ENCODE peak calls at places on chromosomes 13 and 19, in ten cellular contexts. One of them, this sample, is unnamed.

GRCh38 chr19:2636897-2637683 is 65.4 kb downstream of the GNG7 start:
- DNase-seq in activated naive CD4-positive, alpha-beta T cell: peak; percentile 65
- DNase-seq in central memory CD4-positive, alpha-beta T cell: peak; percentile 60
- DNase-seq in fibroblast of the conjunctiva: peak; percentile 6
- DNase-seq in G401: peak; percentile 55
- DNase-seq in posterior cingulate gyrus: peak; percentile 90
- DNase-seq in AML-193: no peak
- DNase-seq in GM18507: peak; percentile 71
- DNase-seq in cardiac muscle cell: peak; percentile 62
- DNase-seq in GM04503: no peak
- DNase-seq in this sample: peak; percentile 69

GRCh38 chr19:50568321-50569022 is at the start of gene LRRC4B:
- DNase-seq in G401: peak; percentile 64
- DNase-seq in posterior cingulate gyrus: peak; percentile 85
- DNase-seq in fibroblast of the conjunctiva: no peak
- DNase-seq in activated naive CD4-positive, alpha-beta T cell: no peak
- DNase-seq in GM04503: no peak
- DNase-seq in AML-193: no peak
- DNase-seq in cardiac muscle cell: peak; percentile 66
- DNase-seq in central memory CD4-positive, alpha-beta T cell: no peak
- DNase-seq in GM18507: no peak
- DNase-seq in this sample: no peak

GRCh38 chr13:51681037-51681678 is 96.9 kb downstream of the WDFY2 start:
- DNase-seq in posterior cingulate gyrus: no peak
- DNase-seq in cardiac muscle cell: no peak
- DNase-seq in GM18507: no peak
- DNase-seq in central memory CD4-positive, alpha-beta T cell: no peak
- DNase-seq in activated naive CD4-positive, alpha-beta T cell: no peak
- DNase-seq in AML-193: no peak
- DNase-seq in GM04503: peak; percentile 54
- DNase-seq in fibroblast of the conjunctiva: no peak
- DNase-seq in G401: no peak
- DNase-seq in this sample: no peak

GRCh38 chr13:83211301-83211700 is 671.0 kb downstream of the SLITRK1 start:
- DNase-seq in cardiac muscle cell: no peak
- DNase-seq in AML-193: no peak
- DNase-seq in activated naive CD4-positive, alpha-beta T cell: no peak
- DNase-seq in posterior cingulate gyrus: no peak
- DNase-seq in fibroblast of the conjunctiva: no peak
- DNase-seq in G401: no peak
- DNase-seq in central memory CD4-positive, alpha-beta T cell: no peak
- DNase-seq in GM18507: no peak
- DNase-seq in GM04503: peak; percentile 27
- DNase-seq in this sample: no peak

GRCh38 chr19:16442386-16443276 is 29.1 kb downstream of the EPS15L1 start:
- DNase-seq in G401: peak; percentile 61
- DNase-seq in GM18507: no peak
- DNase-seq in GM04503: no peak
- DNase-seq in fibroblast of the conjunctiva: no peak
- DNase-seq in posterior cingulate gyrus: no peak
- DNase-seq in AML-193: no peak
- DNase-seq in cardiac muscle cell: peak; percentile 40
- DNase-seq in central memory CD4-positive, alpha-beta T cell: no peak
- DNase-seq in activated naive CD4-positive, alpha-beta T cell: no peak
- DNase-seq in this sample: peak; percentile 61

GRCh38 chr13:102948006-102948405 is 102.2 kb downstream of the ERCC5 start:
- DNase-seq in fibroblast of the conjunctiva: peak; percentile 32
- DNase-seq in G401: peak; percentile 72
- DNase-seq in central memory CD4-positive, alpha-beta T cell: no peak
- DNase-seq in AML-193: no peak
- DNase-seq in cardiac muscle cell: no peak
- DNase-seq in GM04503: no peak
- DNase-seq in GM18507: no peak
- DNase-seq in activated naive CD4-positive, alpha-beta T cell: no peak
- DNase-seq in posterior cingulate gyrus: peak; percentile 81
- DNase-seq in this sample: no peak

GRCh38 chr13:112861876-112862615 is 107.0 kb upstream of the MCF2L start:
- DNase-seq in cardiac muscle cell: no peak
- DNase-seq in posterior cingulate gyrus: no peak
- DNase-seq in AML-193: no peak
- DNase-seq in fibroblast of the conjunctiva: no peak
- DNase-seq in GM18507: no peak
- DNase-seq in G401: no peak
- DNase-seq in GM04503: no peak
- DNase-seq in central memory CD4-positive, alpha-beta T cell: no peak
- DNase-seq in activated naive CD4-positive, alpha-beta T cell: no peak
- DNase-seq in this sample: no peak

GRCh38 chr19:16376649-16377048 is 52.0 kb downstream of the KLF2 start:
- DNase-seq in posterior cingulate gyrus: no peak
- DNase-seq in fibroblast of the conjunctiva: no peak
- DNase-seq in AML-193: no peak
- DNase-seq in activated naive CD4-positive, alpha-beta T cell: no peak
- DNase-seq in cardiac muscle cell: peak; percentile 52
- DNase-seq in G401: no peak
- DNase-seq in central memory CD4-positive, alpha-beta T cell: no peak
- DNase-seq in GM18507: no peak
- DNase-seq in GM04503: no peak
- DNase-seq in this sample: no peak

GRCh38 chr13:112770504-112770903 is 80.7 kb downstream of the ATP11A start:
- DNase-seq in posterior cingulate gyrus: peak; percentile 49
- DNase-seq in central memory CD4-positive, alpha-beta T cell: no peak
- DNase-seq in GM04503: no peak
- DNase-seq in activated naive CD4-positive, alpha-beta T cell: no peak
- DNase-seq in GM18507: no peak
- DNase-seq in AML-193: no peak
- DNase-seq in G401: no peak
- DNase-seq in fibroblast of the conjunctiva: no peak
- DNase-seq in cardiac muscle cell: peak; percentile 75
- DNase-seq in this sample: no peak